ENCODE peak calls at places on chromosomes 1 and 21, in ten cellular contexts. N, Z, V, R, Y, W, K, F, H and M are unnamed samples.
A peak's percentile ranks its signal among the peaks of the same experiment; 100 is the strongest.

GRCh38 chr1:148315081-148315811 is 163.2 kb upstream of the NBPF11 start:
- DNase-seq in N (no peak), Z (no peak), V (no peak), R (no peak), Y (no peak), W (no peak), K (no peak), F (no peak), H (no peak), M (no peak)

GRCh38 chr21:42797522-42797921 is 81.8 kb downstream of the WDR4 start:
- DNase-seq in N (no peak), Z (no peak), V (no peak), R (no peak), Y (no peak), W (no peak), K (no peak), F (no peak), H (no peak), M (no peak)

GRCh38 chr1:95035536-95035935 is 37.2 kb downstream of the ALG14 start:
- DNase-seq in N (no peak), Z (no peak), V (no peak), R (no peak), Y (no peak), W (no peak), K (peak; percentile 97), F (no peak), H (no peak), M (peak; percentile 91)

GRCh38 chr1:205746757-205747412 is 3.1 kb downstream of the NUCKS1 start:
- DNase-seq in N (no peak), Z (no peak), V (no peak), R (no peak), Y (no peak), W (no peak), K (no peak), F (no peak), H (no peak), M (no peak)

GRCh38 chr21:41501919-41502318 is 6.0 kb downstream of the TMPRSS2 start:
- DNase-seq in N (no peak), Z (no peak), V (no peak), R (no peak), Y (no peak), W (no peak), K (no peak), F (no peak), H (no peak), M (no peak)

GRCh38 chr1:59485171-59485570 is 188.3 kb downstream of the FGGY start:
- DNase-seq in N (no peak), Z (no peak), V (no peak), R (no peak), Y (no peak), W (no peak), K (no peak), F (no peak), H (no peak), M (no peak)

GRCh38 chr1:100350787-100351094 is 1.6 kb upstream of the CDC14A start:
- DNase-seq in N (no peak), Z (no peak), V (no peak), R (no peak), Y (no peak), W (no peak), K (no peak), F (no peak), H (no peak), M (peak; percentile 2)

GRCh38 chr1:209692296-209692695 is 12.3 kb upstream of the HSD11B1 start:
- DNase-seq in N (no peak), Z (no peak), V (no peak), R (no peak), Y (no peak), W (no peak), K (no peak), F (no peak), H (no peak), M (no peak)

GRCh38 chr1:234760303-234760723 is 150.3 kb upstream of the IRF2BP2 start:
- DNase-seq in N (no peak), Z (no peak), V (no peak), R (no peak), Y (no peak), W (no peak), K (no peak), F (peak; percentile 83), H (no peak), M (no peak)

GRCh38 chr1:182649041-182649440 is 35.3 kb downstream of the RGS8 start:
- DNase-seq in N (no peak), Z (no peak), V (no peak), R (no peak), Y (no peak), W (no peak), K (no peak), F (no peak), H (no peak), M (no peak)

GRCh38 chr1:116693759-116694482 is 26.4 kb upstream of the IGSF3 start:
- DNase-seq in N (no peak), Z (no peak), V (peak; percentile 60), R (peak; percentile 56), Y (no peak), W (no peak), K (no peak), F (no peak), H (no peak), M (peak; percentile 50)

GRCh38 chr1:235597867-235598553 is 51.6 kb downstream of the GNG4 start:
- DNase-seq in N (no peak), Z (no peak), V (peak; percentile 49), R (no peak), Y (no peak), W (no peak), K (peak; percentile 62), F (peak; percentile 60), H (no peak), M (peak; percentile 42)

GRCh38 chr21:25639922-25640670 is 1.0 kb downstream of the JAM2 start:
- DNase-seq in N (peak; percentile 12), Z (no peak), V (peak; percentile 2), R (peak; percentile 50), Y (no peak), W (no peak), K (no peak), F (peak; percentile 75), H (peak; percentile 7), M (peak; percentile 66)

GRCh38 chr1:36389960-36390359 is 4.2 kb upstream of the STK40 start:
- DNase-seq in N (no peak), Z (no peak), V (no peak), R (peak; percentile 37), Y (no peak), W (no peak), K (no peak), F (no peak), H (no peak), M (no peak)

GRCh38 chr1:24752305-24752704 is 7.1 kb downstream of the CLIC4 start:
- DNase-seq in N (no peak), Z (no peak), V (no peak), R (no peak), Y (no peak), W (no peak), K (no peak), F (no peak), H (no peak), M (no peak)

GRCh38 chr1:234616644-234617043 is 6.7 kb upstream of the IRF2BP2 start:
- DNase-seq in N (no peak), Z (no peak), V (no peak), R (no peak), Y (no peak), W (no peak), K (peak; percentile 75), F (no peak), H (no peak), M (peak; percentile 45)

GRCh38 chr1:83839566-83840173 is 159.3 kb downstream of the TTLL7 start:
- DNase-seq in N (no peak), Z (no peak), V (no peak), R (no peak), Y (no peak), W (no peak), K (peak; percentile 44), F (no peak), H (no peak), M (peak; percentile 78)

GRCh38 chr21:15935530-15935929 is 205.7 kb downstream of the USP25 start:
- DNase-seq in N (no peak), Z (no peak), V (no peak), R (no peak), Y (no peak), W (no peak), K (no peak), F (no peak), H (no peak), M (no peak)

GRCh38 chr1:111912116-111912515 is 77.4 kb downstream of the KCND3 start:
- DNase-seq in N (no peak), Z (no peak), V (no peak), R (no peak), Y (no peak), W (no peak), K (peak; percentile 1), F (no peak), H (no peak), M (no peak)

GRCh38 chr1:88274431-88274830 is 409.6 kb upstream of the PKN2 start:
- DNase-seq in N (no peak), Z (no peak), V (no peak), R (no peak), Y (no peak), W (no peak), K (no peak), F (no peak), H (no peak), M (no peak)

GRCh38 chr1:77234096-77234495 is 14.9 kb upstream of the PIGK start:
- DNase-seq in N (no peak), Z (no peak), V (no peak), R (no peak), Y (no peak), W (no peak), K (no peak), F (no peak), H (no peak), M (no peak)

GRCh38 chr21:42039470-42039901 is 29.3 kb upstream of the ZBTB21 start:
- DNase-seq in N (no peak), Z (no peak), V (no peak), R (no peak), Y (no peak), W (no peak), K (peak; percentile 85), F (no peak), H (no peak), M (peak; percentile 38)

GRCh38 chr1:246372502-246372901 is 134.6 kb downstream of the SMYD3 start:
- DNase-seq in N (no peak), Z (no peak), V (no peak), R (no peak), Y (no peak), W (no peak), K (no peak), F (no peak), H (no peak), M (no peak)

GRCh38 chr1:183824295-183824694 is 19.4 kb downstream of the RGL1 start:
- DNase-seq in N (no peak), Z (no peak), V (no peak), R (no peak), Y (no peak), W (no peak), K (no peak), F (no peak), H (no peak), M (no peak)

GRCh38 chr1:240869071-240869470 is 257.1 kb upstream of the GREM2 start:
- DNase-seq in N (no peak), Z (no peak), V (no peak), R (no peak), Y (no peak), W (no peak), K (no peak), F (no peak), H (no peak), M (no peak)

GRCh38 chr1:225638853-225639252 is 14.1 kb downstream of the ENAH start:
- DNase-seq in N (no peak), Z (no peak), V (no peak), R (no peak), Y (no peak), W (no peak), K (no peak), F (no peak), H (no peak), M (no peak)

GRCh38 chr1:236064674-236065508 is at the start of gene NID1:
- DNase-seq in N (peak; percentile 18), Z (peak; percentile 14), V (peak; percentile 83), R (peak; percentile 87), Y (no peak), W (no peak), K (peak; percentile 79), F (peak; percentile 93), H (peak; percentile 51), M (peak; percentile 96)

GRCh38 chr1:72830606-72831390 is 548.5 kb upstream of the NEGR1 start:
- DNase-seq in N (no peak), Z (no peak), V (no peak), R (no peak), Y (no peak), W (no peak), K (no peak), F (peak; percentile 75), H (no peak), M (no peak)